ENCODE peak calls at places on chromosomes 1 and 21, in seven cellular contexts. S, R, B, J, Q, K and E are unnamed samples.

GRCh38 chr1:58813801-58814200 is 30.0 kb upstream of the JUN start:
- DNase-seq in B (no peak), R (no peak), S (no peak), K (no peak), J (no peak), Q (no peak), E (no peak)

GRCh38 chr1:224059897-224060462 is 53.9 kb upstream of the FBXO28 start:
- DNase-seq in R (no peak), J (no peak), B (no peak), Q (no peak), K (no peak), S (no peak), E (no peak)

GRCh38 chr21:43361127-43361492 is 65.8 kb downstream of the SIK1 start:
- DNase-seq in Q (peak; percentile 33), K (no peak), S (no peak), B (peak; percentile 67), J (no peak), R (peak; percentile 79), E (no peak)

GRCh38 chr1:30083800-30084464 is 639.5 kb downstream of the MATN1 start:
- DNase-seq in R (no peak), K (no peak), Q (peak; percentile 62), S (no peak), B (no peak), J (no peak), E (peak; percentile 46)

GRCh38 chr1:25425098-25426085 is 4.8 kb upstream of the RHCE start:
- DNase-seq in Q (peak; percentile 92), B (no peak), J (no peak), K (no peak), S (no peak), R (no peak), E (no peak)

GRCh38 chr1:157961805-157962762 is 31.4 kb upstream of the KIRREL1 start:
- DNase-seq in S (no peak), B (no peak), J (no peak), Q (peak; percentile 88), R (no peak), K (no peak), E (peak; percentile 49)

GRCh38 chr1:204979891-204980649 is 62.9 kb upstream of the CNTN2 start:
- DNase-seq in J (no peak), R (no peak), K (no peak), Q (no peak), S (no peak), B (no peak), E (peak; percentile 43)

GRCh38 chr21:42858957-42859890 is 20.1 kb downstream of the WDR4 start:
- DNase-seq in J (no peak), K (no peak), R (no peak), B (no peak), S (no peak), Q (no peak), E (no peak)

GRCh38 chr1:162910161-162910560 is 49.2 kb upstream of the CCDC190 start:
- DNase-seq in Q (no peak), J (no peak), K (no peak), S (no peak), B (no peak), R (no peak), E (no peak)

GRCh38 chr21:32574946-32575925 is 10.1 kb downstream of the TCP10L start:
- DNase-seq in K (no peak), S (no peak), J (peak; percentile 70), B (no peak), R (no peak), Q (no peak), E (no peak)

GRCh38 chr1:1960480-1961196 is 41.6 kb upstream of the TMEM52 start:
- DNase-seq in J (no peak), K (no peak), Q (no peak), B (no peak), R (no peak), S (no peak), E (no peak)

GRCh38 chr21:42651515-42652401 is 1.7 kb upstream of the PDE9A start:
- DNase-seq in Q (no peak), J (no peak), K (no peak), B (no peak), R (peak; percentile 52), S (no peak), E (no peak)

GRCh38 chr1:206513312-206514111 is 6.2 kb downstream of the RASSF5 start:
- DNase-seq in S (no peak), R (peak; percentile 83), B (peak; percentile 64), Q (peak; percentile 96), K (peak; percentile 77), J (peak; percentile 92), E (peak; percentile 63)

GRCh38 chr1:180912211-180912800 is 391 bp upstream of the KIAA1614 start:
- DNase-seq in R (no peak), K (peak; percentile 52), J (peak; percentile 86), S (no peak), Q (no peak), B (no peak), E (no peak)

GRCh38 chr1:225882699-225883615 is 777 bp upstream of the TMEM63A start:
- DNase-seq in K (peak; percentile 66), R (peak; percentile 71), J (peak; percentile 92), S (no peak), B (peak; percentile 46), Q (no peak), E (no peak)

GRCh38 chr1:10625554-10625953 is 150.8 kb downstream of the PEX14 start:
- DNase-seq in J (peak; percentile 75), R (peak; percentile 42), B (no peak), S (no peak), K (peak; percentile 10), Q (no peak), E (no peak)

GRCh38 chr21:43188712-43189151 is 19.9 kb downstream of the CRYAA start:
- DNase-seq in B (peak; percentile 94), Q (no peak), K (peak; percentile 22), S (no peak), R (peak; percentile 50), J (peak; percentile 90), E (no peak)

GRCh38 chr1:48530727-48531351 is 58.8 kb upstream of the SPATA6 start:
- DNase-seq in B (peak; percentile 64), R (peak; percentile 54), S (peak; percentile 55), Q (peak; percentile 58), J (no peak), K (no peak), E (peak; percentile 14)

GRCh38 chr1:3063379-3064295 is 5.4 kb upstream of the PRDM16 start:
- DNase-seq in R (no peak), S (no peak), K (no peak), J (peak; percentile 80), Q (no peak), B (no peak), E (no peak)
- H3K4me3 ChIP-seq in R (no peak overlapping the region), S (no peak overlapping the region), K (no peak overlapping the region), J (no peak overlapping the region), Q (no peak overlapping the region), B (no peak overlapping the region), E (peak overlapping the region; percentile 91)

GRCh38 chr1:115467790-115468189 is 129.7 kb upstream of the NGF start:
- DNase-seq in B (no peak), R (no peak), K (no peak), J (no peak), Q (no peak), S (no peak), E (no peak)

GRCh38 chr1:115467196-115467595 is 129.1 kb upstream of the NGF start:
- DNase-seq in B (no peak), R (no peak), Q (no peak), J (no peak), S (no peak), K (no peak), E (no peak)

GRCh38 chr1:115465802-115466363 is 127.8 kb upstream of the NGF start:
- DNase-seq in R (no peak), S (no peak), Q (no peak), J (no peak), B (no peak), K (no peak), E (no peak)

GRCh38 chr1:115463347-115463746 is 125.3 kb upstream of the NGF start:
- DNase-seq in K (no peak), Q (no peak), B (no peak), R (no peak), J (peak; percentile 34), S (no peak), E (no peak)

GRCh38 chr1:115466433-115466832 is 128.4 kb upstream of the NGF start:
- DNase-seq in J (no peak), B (no peak), S (no peak), Q (no peak), R (no peak), K (no peak), E (no peak)
- TF ChIP-seq CTCF in J (no peak), B (no peak), S (peak; percentile 35), Q (no peak), R (no peak), K (no peak), E (peak; percentile 38)

GRCh38 chr1:64745986-64746940 is 1.4 kb downstream of the RAVER2 start:
- DNase-seq in R (no peak), J (no peak), K (no peak), S (no peak), B (no peak), Q (no peak), E (no peak)

GRCh38 chr1:64750092-64750491 is 5.2 kb downstream of the RAVER2 start:
- DNase-seq in R (no peak), J (no peak), Q (no peak), B (no peak), S (no peak), K (no peak), E (no peak)

GRCh38 chr1:64745181-64745985 is 508 bp downstream of the RAVER2 start:
- DNase-seq in R (peak; percentile 57), S (no peak), B (peak; percentile 31), K (peak; percentile 29), Q (peak; percentile 40), J (peak; percentile 82), E (no peak)

GRCh38 chr1:64748706-64749105 is 3.8 kb downstream of the RAVER2 start:
- DNase-seq in Q (no peak), B (no peak), J (no peak), R (no peak), K (no peak), S (no peak), E (no peak)

GRCh38 chr1:64748222-64748621 is 3.3 kb downstream of the RAVER2 start:
- DNase-seq in K (no peak), B (no peak), S (no peak), J (no peak), R (no peak), Q (no peak), E (no peak)
- H3K4me3 ChIP-seq in K (no peak overlapping the region), B (no peak overlapping the region), S (no peak overlapping the region), J (no peak overlapping the region), R (peak overlapping the region; percentile 5), Q (no peak overlapping the region), E (no peak overlapping the region)

GRCh38 chr1:77511440-77511840 is 171.0 kb downstream of the ZZZ3 start:
- DNase-seq in S (no peak), B (no peak), J (no peak), Q (peak; percentile 57), K (no peak), R (no peak), E (no peak)

GRCh38 chr1:77509898-77510297 is 172.6 kb downstream of the ZZZ3 start:
- DNase-seq in R (no peak), S (no peak), K (no peak), Q (no peak), J (no peak), B (no peak), E (no peak)

GRCh38 chr1:77516106-77516505 is 166.4 kb downstream of the ZZZ3 start:
- DNase-seq in S (no peak), J (no peak), R (no peak), B (no peak), Q (no peak), K (no peak), E (no peak)

GRCh38 chr1:77513839-77514763 is 168.4 kb downstream of the ZZZ3 start:
- DNase-seq in J (no peak), K (peak; percentile 32), Q (no peak), B (no peak), S (no peak), R (no peak), E (peak; percentile 74)

GRCh38 chr1:77514871-77515776 is 167.3 kb downstream of the ZZZ3 start:
- DNase-seq in B (no peak), R (no peak), S (peak; percentile 24), J (no peak), K (no peak), Q (no peak), E (peak; percentile 68)
- TF ChIP-seq CTCF in B (no peak), R (no peak), S (peak; percentile 23), J (no peak), K (no peak), Q (no peak), E (peak; percentile 41)